ENCODE peak calls at places on chromosomes 13 and 19, in eight cellular contexts. P is body of pancreas; Y is keratinocyte; F is GM23248; D is mammary epithelial cell; J is tibial nerve; K is CD8-positive, alpha-beta T cell; G is cardiac muscle cell. Z is an unnamed sample. For H3K4me1, the result is how much of the 10 kb centered on the place peaks cover.

GRCh38 chr13:43787998-43788397 is 1.2 kb upstream of the ENOX1 start:
- DNase-seq in D (no peak), P (peak), Y (no peak), K (no peak), F (peak), J (peak), G (peak), Z (no peak)

GRCh38 chr13:46124531-46124966 is 19.7 kb upstream of the CPB2 start:
- DNase-seq in G (no peak), D (no peak), J (no peak), Y (no peak), F (no peak), P (no peak), K (peak), Z (no peak)

GRCh38 chr13:63551731-63552130 is 2136.1 kb upstream of the PCDH20 start:
- DNase-seq in K (no peak), P (no peak), F (no peak), G (no peak), D (no peak), J (no peak), Y (no peak), Z (no peak)

GRCh38 chr19:49876422-49877019 is 634 bp downstream of the AKT1S1 start:
- DNase-seq in P (peak), D (peak), K (peak), J (peak), F (peak), G (peak), Y (peak), Z (peak)

GRCh38 chr19:51690359-51691121 is 2.6 kb upstream of the SPACA6 start:
- DNase-seq in D (peak), J (peak), G (peak), Y (no peak), P (peak), K (peak), F (peak), Z (no peak)

GRCh38 chr19:50909240-50910070 is 1.7 kb downstream of the KLK4 start:
- DNase-seq in P (peak), F (peak), Y (no peak), J (peak), G (peak), K (no peak), D (peak), Z (no peak)

GRCh38 chr13:21913010-21913409 is 242.1 kb downstream of the FGF9 start:
- DNase-seq in G (no peak), D (no peak), P (no peak), J (no peak), F (peak), K (no peak), Y (no peak), Z (no peak)

GRCh38 chr13:80399340-80400163 is 58.6 kb upstream of the SPRY2 start:
- DNase-seq in J (no peak), K (no peak), P (peak), G (no peak), D (peak), Y (peak), F (peak), Z (no peak)

GRCh38 chr13:32001392-32001768 is 30.2 kb upstream of the FRY start:
- DNase-seq in J (no peak), P (peak), F (peak), G (peak), K (no peak), D (peak), Y (no peak), Z (no peak)

GRCh38 chr19:1267441-1268391 is 1.4 kb upstream of the CIRBP start:
- DNase-seq in P (no peak), Y (no peak), G (no peak), J (no peak), D (no peak), F (peak), K (no peak), Z (no peak)

GRCh38 chr13:27997904-27998522 is 9.5 kb upstream of the URAD start:
- DNase-seq in Y (no peak), K (no peak), P (peak), J (no peak), G (peak), F (peak), D (peak), Z (no peak)

GRCh38 chr19:30895946-30896345 is 453.3 kb downstream of the TSHZ3 start:
- DNase-seq in F (no peak), D (no peak), J (no peak), G (no peak), K (no peak), Y (no peak), P (no peak), Z (no peak)

GRCh38 chr19:36006955-36007354 is 1.7 kb downstream of the SYNE4 start:
- DNase-seq in P (no peak), K (no peak), G (no peak), Y (no peak), F (no peak), D (no peak), J (no peak), Z (no peak)

GRCh38 chr13:111259058-111259457 is 61.4 kb upstream of the TEX29 start:
- DNase-seq in J (no peak), K (no peak), F (no peak), G (no peak), P (no peak), Y (no peak), D (no peak), Z (no peak)
- H3K4me1 ChIP-seq in J (under half), K (under half), F (under half), G (under half), P (under half), Y (under half), D (under half), Z (under half)

DNA sequence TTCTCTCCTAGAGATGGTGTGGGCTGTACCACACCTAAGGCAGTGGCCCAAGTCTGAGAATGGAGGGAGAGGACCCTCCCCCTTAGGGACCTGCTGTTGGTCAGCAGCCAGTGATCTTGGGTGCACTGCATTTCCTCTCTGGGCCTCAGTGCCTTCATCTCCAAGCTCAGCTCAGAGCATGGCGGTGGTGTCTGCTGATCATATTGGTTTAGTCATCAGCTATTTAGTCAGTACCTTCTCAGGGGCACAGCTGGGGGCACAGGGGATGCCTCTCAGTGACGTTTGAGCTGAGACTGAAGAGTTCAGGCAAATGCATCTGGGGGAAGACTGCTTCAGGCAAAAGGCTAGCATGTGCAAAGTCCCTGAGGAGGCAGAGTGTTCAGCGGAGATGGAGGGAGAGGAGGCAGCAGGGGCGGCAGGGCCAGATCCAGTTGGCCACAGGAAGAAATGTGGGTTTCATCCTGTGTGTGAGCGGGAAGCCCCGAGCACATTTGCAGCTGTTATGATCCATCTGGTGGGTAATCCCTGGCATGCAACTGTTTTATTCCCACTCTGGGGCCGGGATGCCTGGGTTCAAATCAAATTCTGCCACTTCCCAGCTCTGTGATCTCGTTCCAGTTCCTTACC is 15.7 kb upstream of the PGLS start:
- DNase-seq in D (no peak), F (no peak), Y (no peak), K (no peak), G (no peak), J (no peak), P (no peak), Z (no peak)
- H3K27ac ChIP-seq in D (no peak), F (no peak), Y (no peak), K (no peak), G (no peak), J (peak), P (no peak), Z (no peak)

GRCh38 chr19:47610902-47611301 is 2.0 kb downstream of the BICRA start:
- DNase-seq in J (no peak), K (no peak), F (peak), Y (no peak), G (no peak), D (no peak), P (no peak), Z (no peak)

GRCh38 chr19:47613165-47614146 is 4.5 kb downstream of the BICRA start:
- DNase-seq in P (no peak), D (no peak), J (no peak), K (no peak), Y (no peak), G (peak), F (peak), Z (no peak)

GRCh38 chr19:47615714-47616113 is 6.8 kb downstream of the BICRA start:
- DNase-seq in F (no peak), Y (no peak), G (no peak), P (no peak), D (no peak), K (no peak), J (no peak), Z (no peak)

GRCh38 chr19:47615230-47615629 is 6.3 kb downstream of the BICRA start:
- DNase-seq in P (no peak), D (no peak), F (no peak), J (no peak), K (no peak), Y (no peak), G (no peak), Z (no peak)

GRCh38 chr19:47614559-47614958 is 5.6 kb downstream of the BICRA start:
- DNase-seq in K (no peak), D (no peak), G (no peak), Y (no peak), P (no peak), J (no peak), F (no peak), Z (no peak)
- H3K4me1 ChIP-seq in K (under half), D (under half), G (under half), Y (under half), P (under half), J (under half), F (under half), Z (under half)

DNA sequence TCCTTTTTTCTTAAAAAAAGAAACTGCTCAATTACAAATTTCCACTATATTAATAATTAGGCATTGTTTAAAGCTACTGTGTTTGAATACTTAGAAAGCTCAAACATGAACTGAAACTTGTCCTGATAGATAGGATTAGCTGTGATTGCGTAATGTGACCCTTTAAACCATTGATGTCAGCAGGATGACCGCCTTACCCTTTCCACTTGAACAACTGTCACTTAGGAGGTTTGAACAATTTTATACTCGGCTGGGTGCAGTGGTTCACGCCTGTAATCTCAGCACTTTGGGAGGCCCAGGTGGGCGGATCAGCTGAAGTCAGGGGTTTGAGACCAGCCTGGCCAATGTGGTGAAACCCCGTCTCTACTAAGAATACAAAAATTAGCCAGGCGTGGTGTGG is 2.9 kb downstream of the LAMP1 start:
- DNase-seq in P (peak), Y (no peak), F (peak), K (no peak), J (no peak), D (no peak), G (no peak), Z (no peak)
- H3K27ac ChIP-seq in P (no peak), Y (no peak), F (no peak), K (no peak), J (no peak), D (no peak), G (no peak), Z (no peak)

Z was measured in esophagus squamous epithelium.